ENCODE peak calls at places on chromosomes 16 and 17, in ten cellular contexts. A is breast epithelium, O is right lobe of liver, L is esophagus squamous epithelium, F is adrenal gland, H is endothelial cell of umbilical vein, S is K562, Q is stomach, W is prostate gland, R is A549. M is an unnamed sample.

GRCh38 chr17:45940826-45941225 is 46.5 kb downstream of the MAPT start:
- DNase-seq in A (peak; percentile 82), O (no peak), L (no peak), F (no peak), H (no peak), S (no peak), Q (peak; percentile 65), W (peak; percentile 75), R (no peak), M (peak; percentile 80)

GRCh38 chr16:81575834-81576233 is 131.2 kb downstream of the CMIP start:
- DNase-seq in A (no peak), O (no peak), L (no peak), F (no peak), H (no peak), S (no peak), Q (no peak), W (no peak), R (no peak), M (no peak)

GRCh38 chr16:83517398-83517797 is 290.4 kb upstream of the HSBP1 start:
- DNase-seq in A (no peak), O (no peak), L (no peak), F (no peak), H (no peak), S (no peak), Q (no peak), W (no peak), R (no peak), M (no peak)

GRCh38 chr16:24853830-24854229 is 8.1 kb downstream of the SLC5A11 start:
- DNase-seq in A (no peak), O (no peak), L (no peak), F (peak; percentile 44), H (peak; percentile 63), S (no peak), Q (no peak), W (peak; percentile 16), R (peak; percentile 86), M (peak; percentile 76)

GRCh38 chr16:73743665-73744496 is 552.7 kb upstream of the PSMD7 start:
- DNase-seq in A (no peak), O (no peak), L (no peak), F (peak; percentile 33), H (no peak), S (peak; percentile 25), Q (no peak), W (no peak), R (peak; percentile 4), M (no peak)

GRCh38 chr17:31858647-31859486 is at the start of gene COPRS:
- DNase-seq in A (peak; percentile 70), O (peak; percentile 95), L (peak; percentile 29), F (peak; percentile 93), H (peak; percentile 78), S (peak; percentile 89), Q (peak; percentile 91), W (peak; percentile 88), R (peak; percentile 87), M (peak; percentile 75)

GRCh38 chr17:66542967-66543525 is 240.6 kb downstream of the PRKCA start:
- DNase-seq in A (no peak), O (no peak), L (no peak), F (no peak), H (peak; percentile 41), S (no peak), Q (no peak), W (no peak), R (no peak), M (no peak)

GRCh38 chr16:3022208-3022696 is 1.5 kb downstream of the HCFC1R1 start:
- DNase-seq in A (peak; percentile 96), O (no peak), L (no peak), F (peak; percentile 97), H (peak; percentile 93), S (peak; percentile 92), Q (peak; percentile 91), W (peak; percentile 86), R (peak; percentile 93), M (peak; percentile 99)

GRCh38 chr17:75945202-75945601 is 4.4 kb upstream of the FBF1 start:
- DNase-seq in A (no peak), O (no peak), L (no peak), F (no peak), H (no peak), S (no peak), Q (no peak), W (no peak), R (no peak), M (no peak)

GRCh38 chr16:28984619-28985135 is at the start of gene LAT:
- DNase-seq in A (no peak), O (no peak), L (no peak), F (no peak), H (no peak), S (no peak), Q (peak; percentile 40), W (no peak), R (peak; percentile 25), M (no peak)

GRCh38 chr17:2214047-2214717 is 89.4 kb downstream of the SMG6 start:
- DNase-seq in A (no peak), O (no peak), L (no peak), F (peak; percentile 93), H (peak; percentile 68), S (peak; percentile 55), Q (no peak), W (no peak), R (no peak), M (peak; percentile 59)

GRCh38 chr16:75287708-75288107 is 36.3 kb upstream of the BCAR1 start:
- DNase-seq in A (no peak), O (no peak), L (no peak), F (no peak), H (no peak), S (peak; percentile 61), Q (no peak), W (no peak), R (no peak), M (no peak)

GRCh38 chr17:64032081-64032480 is 11.6 kb upstream of the ICAM2 start:
- DNase-seq in A (no peak), O (peak; percentile 34), L (no peak), F (no peak), H (no peak), S (no peak), Q (no peak), W (no peak), R (no peak), M (peak; percentile 62)

GRCh38 chr17:45096141-45096540 is 35.0 kb downstream of the NMT1 start:
- DNase-seq in A (no peak), O (no peak), L (no peak), F (peak; percentile 56), H (peak; percentile 49), S (peak; percentile 40), Q (no peak), W (no peak), R (peak; percentile 63), M (no peak)

GRCh38 chr17:81907219-81908145 is 3.7 kb downstream of the PCYT2 start:
- DNase-seq in A (no peak), O (no peak), L (no peak), F (no peak), H (no peak), S (no peak), Q (no peak), W (no peak), R (no peak), M (no peak)

GRCh38 chr17:59494757-59495368 is 70.5 kb upstream of the DHX40 start:
- DNase-seq in A (no peak), O (no peak), L (no peak), F (no peak), H (no peak), S (no peak), Q (no peak), W (no peak), R (no peak), M (no peak)

GRCh38 chr17:70405492-70406220 is 236.3 kb downstream of the KCNJ2 start:
- DNase-seq in A (no peak), O (no peak), L (no peak), F (peak; percentile 13), H (peak; percentile 24), S (peak; percentile 9), Q (no peak), W (no peak), R (peak; percentile 85), M (no peak)

GRCh38 chr16:14473488-14473887 is 156.6 kb downstream of the PARN start:
- DNase-seq in A (no peak), O (no peak), L (no peak), F (no peak), H (no peak), S (no peak), Q (no peak), W (no peak), R (no peak), M (no peak)

DNA sequence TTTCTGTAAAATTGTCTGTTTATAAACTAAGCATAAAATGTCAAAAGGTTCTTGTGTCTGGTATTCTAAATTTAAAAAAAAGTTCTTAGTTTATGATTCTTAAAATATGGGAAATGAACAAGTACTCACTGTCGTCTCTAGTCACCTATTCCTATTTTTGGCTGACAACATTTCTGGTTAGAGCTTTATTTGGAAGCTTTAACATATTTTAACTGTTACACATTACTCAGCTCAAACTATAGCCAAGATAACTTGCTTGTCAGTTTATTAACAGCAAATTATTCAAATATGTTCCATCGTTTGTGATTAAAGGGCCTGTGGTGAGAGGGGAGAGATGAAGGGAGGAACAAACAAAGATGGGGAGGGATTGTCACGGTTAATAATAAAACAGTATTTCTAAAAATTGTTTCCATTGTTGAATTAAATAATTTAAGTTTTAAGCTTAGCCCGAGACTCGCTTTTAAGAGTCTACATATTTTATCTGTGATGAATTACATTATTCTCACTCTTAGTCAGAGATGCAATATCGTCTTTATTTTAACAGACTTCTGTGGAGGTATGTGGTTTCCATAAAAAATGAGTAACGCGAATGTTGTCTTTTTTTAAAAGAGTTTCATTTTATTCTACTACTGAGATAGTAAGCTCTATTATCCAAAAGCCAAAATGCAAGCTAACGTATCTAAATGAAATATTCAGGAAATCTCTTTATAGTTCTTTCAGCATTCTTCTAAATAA is 321.9 kb upstream of the PMFBP1 start:
- DNase-seq in A (no peak), O (no peak), L (no peak), F (no peak), H (no peak), S (no peak), Q (no peak), W (no peak), R (no peak), M (no peak)
- H3K4me3 ChIP-seq in A (no peak overlapping the region), O (no peak overlapping the region), L (no peak overlapping the region), F (no peak overlapping the region), H (no peak overlapping the region), S (no peak overlapping the region), Q (no peak overlapping the region), W (no peak overlapping the region), R (no peak overlapping the region), M (no peak overlapping the region)

GRCh38 chr16:70614208-70614951 is 32.0 kb upstream of the IL34 start:
- DNase-seq in A (no peak), O (no peak), L (no peak), F (no peak), H (no peak), S (no peak), Q (no peak), W (peak; percentile 77), R (no peak), M (no peak)
- TF ChIP-seq POLR2A in A (no peak), O (no peak), L (no peak), F (no peak), H (no peak), S (no peak), Q (no peak), W (no peak), R (no peak), M (no peak)

GRCh38 chr17:39793473-39793872 is 55.7 kb downstream of the GRB7 start:
- DNase-seq in A (no peak), O (no peak), L (no peak), F (no peak), H (no peak), S (no peak), Q (no peak), W (no peak), R (no peak), M (no peak)
- H3K4me3 ChIP-seq in A (no peak overlapping the region), O (no peak overlapping the region), L (no peak overlapping the region), F (no peak overlapping the region), H (no peak overlapping the region), S (no peak overlapping the region), Q (no peak overlapping the region), W (no peak overlapping the region), R (no peak overlapping the region), M (no peak overlapping the region)

GRCh38 chr17:80774146-80774545 is 217.5 kb upstream of the CHMP6 start:
- DNase-seq in A (no peak), O (no peak), L (no peak), F (no peak), H (no peak), S (no peak), Q (no peak), W (no peak), R (no peak), M (no peak)
- TF ChIP-seq POLR2A in A (no peak), O (no peak), L (no peak), F (no peak), H (no peak), S (no peak), Q (no peak), W (no peak), R (no peak), M (no peak)